ENCODE peak calls at places on chromosome 12, in six cellular contexts. X is Calu3, Y is uterus, N is H9, Z is lung, S is fibroblast of the aortic adventitia. V is an unnamed sample.

GRCh38 chr12:73384592-73384991 is 1112.4 kb downstream of the TRHDE start:
- DNase-seq in X (no peak), Y (no peak), N (no peak), Z (no peak), S (no peak), V (no peak)

GRCh38 chr12:92927436-92928116 is 1.5 kb downstream of the EEA1 start:
- DNase-seq in X (no peak), Y (no peak), N (no peak), Z (no peak), S (peak), V (no peak)

GRCh38 chr12:105357162-105357691 is 26.7 kb downstream of the C12orf75 start:
- DNase-seq in X (no peak), Y (no peak), N (no peak), Z (no peak), S (peak), V (no peak)

GRCh38 chr12:95629392-95629791 is 78.1 kb upstream of the USP44 start:
- DNase-seq in X (no peak), Y (no peak), N (no peak), Z (no peak), S (no peak), V (no peak)

GRCh38 chr12:22881878-22882277 is 256.9 kb downstream of the ETNK1 start:
- DNase-seq in X (no peak), Y (no peak), N (no peak), Z (no peak), S (no peak), V (no peak)

GRCh38 chr12:111454716-111455447 is 49.2 kb downstream of the SH2B3 start:
- DNase-seq in X (no peak), Y (no peak), N (no peak), Z (peak), S (no peak), V (no peak)

GRCh38 chr12:48969847-48970701 is 1.5 kb downstream of the WNT10B start:
- DNase-seq in X (no peak), Y (no peak), N (peak), Z (no peak), S (no peak), V (no peak)

GRCh38 chr12:109027767-109028166 is 6.9 kb upstream of the SVOP start:
- DNase-seq in X (no peak), Y (no peak), N (no peak), Z (no peak), S (peak), V (no peak)

GRCh38 chr12:66739266-66739665 is 60.4 kb upstream of the GRIP1 start:
- DNase-seq in X (no peak), Y (no peak), N (no peak), Z (no peak), S (no peak), V (no peak)

GRCh38 chr12:38895446-38895845 is 9.9 kb downstream of the CPNE8 start:
- DNase-seq in X (no peak), Y (no peak), N (no peak), Z (no peak), S (no peak), V (no peak)

GRCh38 chr12:43826681-43827458 is 9.0 kb upstream of the TMEM117 start:
- DNase-seq in X (no peak), Y (no peak), N (no peak), Z (no peak), S (peak), V (no peak)

GRCh38 chr12:24379038-24379437 is 429.6 kb upstream of the SOX5 start:
- DNase-seq in X (no peak), Y (no peak), N (no peak), Z (no peak), S (no peak), V (no peak)

GRCh38 chr12:22064968-22065367 is 18.9 kb downstream of the CMAS start:
- DNase-seq in X (no peak), Y (no peak), N (no peak), Z (no peak), S (no peak), V (no peak)

GRCh38 chr12:117089463-117089862 is 9.8 kb downstream of the TESC start:
- DNase-seq in X (no peak), Y (no peak), N (no peak), Z (no peak), S (no peak), V (no peak)

GRCh38 chr12:132672678-132673077 is 14.5 kb downstream of the POLE start:
- DNase-seq in X (no peak), Y (no peak), N (no peak), Z (no peak), S (no peak), V (no peak)

GRCh38 chr12:131694116-131694838 is 16.6 kb upstream of the SFSWAP start:
- DNase-seq in X (no peak), Y (no peak), N (no peak), Z (no peak), S (no peak), V (no peak)

GRCh38 chr12:129193263-129193871 is 340.1 kb downstream of the GLT1D1 start:
- DNase-seq in X (peak), Y (no peak), N (peak), Z (no peak), S (no peak), V (no peak)

GRCh38 chr12:78192979-78193378 is 362.3 kb downstream of the NAV3 start:
- DNase-seq in X (no peak), Y (no peak), N (no peak), Z (no peak), S (peak), V (no peak)

GRCh38 chr12:52010152-52010622 is 3.4 kb downstream of the TAMALIN start:
- DNase-seq in X (no peak), Y (peak), N (peak), Z (peak), S (peak), V (no peak)

GRCh38 chr12:57456145-57456700 is 1.1 kb downstream of the INHBE start:
- DNase-seq in X (peak), Y (no peak), N (peak), Z (no peak), S (peak), V (no peak)

GRCh38 chr12:85784096-85784720 is 52.0 kb downstream of the RASSF9 start:
- DNase-seq in X (peak), Y (no peak), N (no peak), Z (no peak), S (peak), V (no peak)

GRCh38 chr12:109810954-109811623 is 22.1 kb downstream of the TRPV4 start:
- DNase-seq in X (no peak), Y (no peak), N (no peak), Z (no peak), S (no peak), V (no peak)

GRCh38 chr12:88577537-88577936 is 2.7 kb downstream of the KITLG start:
- DNase-seq in X (peak), Y (no peak), N (no peak), Z (no peak), S (no peak), V (no peak)

GRCh38 chr12:40107098-40107802 is 1.4 kb upstream of the SLC2A13 start:
- DNase-seq in X (peak), Y (peak), N (peak), Z (peak), S (peak), V (peak)
- TF ChIP-seq CTCF in X (peak), Y (peak), N (peak), Z (peak), S (peak), V (no peak)

GRCh38 chr12:54859502-54859901 is 5.2 kb downstream of the MUCL1 start:
- DNase-seq in X (no peak), Y (no peak), N (no peak), Z (no peak), S (no peak), V (no peak)
- TF ChIP-seq CTCF in X (no peak), Y (no peak), N (no peak), Z (no peak), S (no peak), V (no peak)

GRCh38 chr12:236445-236844 is 22.5 kb upstream of the SLC6A12 start:
- DNase-seq in X (no peak), Y (no peak), N (peak), Z (no peak), S (no peak), V (no peak)

GRCh38 chr12:237026-237815 is 23.3 kb upstream of the SLC6A12 start:
- DNase-seq in X (no peak), Y (peak), N (peak), Z (no peak), S (no peak), V (no peak)

GRCh38 chr12:238736-239398 is 23.8 kb downstream of the SLC6A13 start:
- DNase-seq in X (no peak), Y (peak), N (peak), Z (no peak), S (no peak), V (no peak)

GRCh38 chr12:240566-240965 is 22.1 kb downstream of the SLC6A13 start:
- DNase-seq in X (no peak), Y (no peak), N (peak), Z (no peak), S (no peak), V (no peak)

GRCh38 chr12:238116-238515 is 24.2 kb upstream of the SLC6A12 start:
- DNase-seq in X (no peak), Y (no peak), N (no peak), Z (no peak), S (no peak), V (no peak)
- TF ChIP-seq CTCF in X (no peak), Y (no peak), N (no peak), Z (no peak), S (no peak), V (no peak)

DNA sequence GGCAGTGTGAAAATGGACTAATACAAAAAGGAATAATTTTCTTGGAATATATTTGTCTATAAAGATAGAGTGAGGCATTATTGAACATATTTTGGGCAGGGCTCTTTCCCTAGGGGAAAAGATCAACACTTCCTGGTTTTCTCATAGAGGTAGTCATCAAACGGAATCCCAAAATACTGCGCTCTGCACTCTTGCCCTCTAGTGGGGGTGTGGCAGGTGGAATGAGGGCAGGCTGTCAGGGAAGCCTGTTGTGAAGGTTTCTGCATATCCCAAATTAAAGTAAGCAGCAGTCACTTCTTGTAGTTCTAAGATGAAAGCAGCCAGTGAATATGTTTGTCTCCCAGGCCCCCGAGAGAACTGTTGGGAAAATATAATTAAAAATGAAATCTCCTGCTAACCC is 666.8 kb upstream of the TMEM132C start:
- DNase-seq in X (no peak), Y (no peak), N (no peak), Z (no peak), S (no peak), V (no peak)
- TF ChIP-seq CTCF in X (no peak), Y (no peak), N (peak), Z (no peak), S (no peak), V (no peak)

GRCh38 chr12:79690606-79691298 is at the start of gene PAWR:
- DNase-seq in X (peak), Y (peak), N (peak), Z (peak), S (peak), V (peak)
- TF ChIP-seq CTCF in X (no peak), Y (peak), N (peak), Z (no peak), S (peak), V (no peak)

GRCh38 chr12:106790020-106790419 is 15.5 kb downstream of the RIC8B start:
- DNase-seq in X (no peak), Y (no peak), N (no peak), Z (no peak), S (no peak), V (no peak)
- TF ChIP-seq CTCF in X (no peak), Y (no peak), N (no peak), Z (no peak), S (no peak), V (no peak)

GRCh38 chr12:15910468-15910863 is 666 bp upstream of the DERA start:
- DNase-seq in X (no peak), Y (no peak), N (no peak), Z (no peak), S (no peak), V (no peak)

GRCh38 chr12:15910864-15911696 is at the start of gene DERA:
- DNase-seq in X (peak), Y (peak), N (peak), Z (peak), S (peak), V (peak)
- TF ChIP-seq CTCF in X (no peak), Y (no peak), N (no peak), Z (no peak), S (no peak), V (no peak)

V was measured in omental fat pad.